ENCODE peak calls at places on chromosomes 5 and 9, in six cellular contexts. A is neural crest cell; D is heart left ventricle; P is A673; K is activated CD8-positive, alpha-beta T cell treated with anti-CD3 and anti-CD28 coated beads for 36 hours; X is IMR-90. W is an unnamed sample.

GRCh38 chr9:91117959-91118651 is 243.6 kb downstream of the AUH start:
- DNase-seq in A (peak; percentile 13), P (no peak), X (peak; percentile 82), D (peak; percentile 87), K (no peak), W (peak; percentile 61)

GRCh38 chr5:11166906-11167305 is 405.9 kb upstream of the DAP start:
- DNase-seq in K (no peak), D (no peak), A (no peak), P (no peak), X (no peak), W (no peak)

GRCh38 chr9:93305497-93306020 is 121.6 kb downstream of the WNK2 start:
- DNase-seq in K (no peak), A (no peak), D (no peak), X (no peak), P (no peak), W (no peak)

GRCh38 chr9:131856105-131856504 is 116.2 kb upstream of the RAPGEF1 start:
- DNase-seq in X (no peak), A (no peak), P (no peak), D (no peak), K (no peak), W (no peak)

GRCh38 chr5:179284751-179285191 is 60.5 kb downstream of the ADAMTS2 start:
- DNase-seq in P (no peak), D (no peak), K (no peak), X (peak; percentile 40), A (no peak), W (peak; percentile 11)

GRCh38 chr9:132409828-132410528 is at the start of gene CFAP77:
- DNase-seq in D (peak; percentile 27), P (peak; percentile 71), K (peak; percentile 55), A (peak; percentile 44), X (peak; percentile 39), W (peak; percentile 62)

GRCh38 chr5:35117960-35118359 is 70.2 kb upstream of the AGXT2 start:
- DNase-seq in D (no peak), X (peak; percentile 89), P (no peak), K (no peak), A (no peak), W (no peak)

GRCh38 chr5:122162100-122162499 is 32.8 kb downstream of the ZNF474 start:
- DNase-seq in K (no peak), X (peak; percentile 47), P (no peak), D (no peak), A (no peak), W (no peak)

GRCh38 chr5:150252489-150252888 is 37.1 kb downstream of the CAMK2A start:
- DNase-seq in X (no peak), D (no peak), P (no peak), K (no peak), A (no peak), W (no peak)

GRCh38 chr5:154618696-154619095 is 136.5 kb upstream of the LARP1 start:
- DNase-seq in K (no peak), X (no peak), A (no peak), P (no peak), D (no peak), W (no peak)

GRCh38 chr5:19987594-19988345 is at the start of gene CDH18:
- DNase-seq in D (no peak), A (peak; percentile 55), K (no peak), P (peak; percentile 40), X (peak; percentile 38), W (peak; percentile 79)

GRCh38 chr9:121156263-121156731 is 45.4 kb downstream of the RAB14 start:
- DNase-seq in K (peak; percentile 28), X (peak; percentile 90), A (no peak), P (no peak), D (no peak), W (no peak)

GRCh38 chr9:136839229-136840139 is 2.8 kb upstream of the AJM1 start:
- DNase-seq in P (no peak), D (no peak), X (no peak), K (no peak), A (no peak), W (no peak)

GRCh38 chr5:146877783-146878470 is 630 bp downstream of the PPP2R2B start:
- DNase-seq in D (no peak), K (peak; percentile 45), P (peak; percentile 9), A (peak; percentile 12), X (no peak), W (peak; percentile 62)

GRCh38 chr5:51475628-51476027 is 92.4 kb downstream of the ISL1 start:
- DNase-seq in K (no peak), X (no peak), D (no peak), P (no peak), A (no peak), W (no peak)

GRCh38 chr5:56050566-56051292 is 56.0 kb upstream of the IL6ST start:
- DNase-seq in D (no peak), A (no peak), K (no peak), P (no peak), X (no peak), W (no peak)

DNA sequence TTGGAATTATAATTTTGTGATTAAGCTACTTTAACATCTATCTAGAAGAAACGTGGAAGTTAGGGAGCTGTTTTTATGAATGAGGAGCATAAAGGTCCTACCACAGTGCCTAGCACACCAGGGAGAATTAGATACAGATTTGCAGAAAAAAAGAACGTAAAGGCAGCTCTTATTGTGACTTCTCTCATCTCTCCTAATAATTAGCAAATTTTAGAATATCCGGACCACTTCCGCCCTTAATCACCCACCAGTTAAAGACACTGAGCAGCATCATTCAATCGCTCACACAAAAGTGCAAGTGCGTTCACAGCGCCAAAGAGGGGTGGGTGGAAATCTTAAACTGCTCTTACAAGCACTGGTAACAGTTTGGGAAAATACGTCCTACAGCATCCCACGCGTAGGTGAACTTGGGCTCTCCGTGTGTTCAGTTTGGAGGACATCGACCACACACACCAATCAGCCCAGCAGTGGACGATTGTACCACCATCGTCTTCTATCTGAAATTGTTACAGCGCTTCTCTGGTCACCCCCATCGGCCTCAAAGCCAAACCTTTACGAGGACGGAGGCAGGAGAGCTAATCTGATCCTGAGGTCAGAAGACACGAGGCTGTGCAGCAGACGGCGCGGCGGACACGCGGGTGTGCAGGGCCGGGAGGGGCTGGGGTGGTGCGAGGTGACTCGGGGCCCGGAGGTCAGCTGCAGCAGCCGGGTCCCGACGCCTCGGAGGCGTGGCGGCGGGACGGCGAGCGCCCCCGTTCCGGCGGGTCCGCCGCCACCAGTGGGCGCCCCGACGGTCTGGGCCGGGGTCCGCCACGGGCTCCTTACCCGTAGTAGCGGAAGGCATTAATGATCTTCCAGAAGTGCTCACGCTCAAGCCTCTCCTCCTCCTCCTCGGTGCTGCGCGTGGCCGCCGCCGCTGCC is 646 bp downstream of the CARNMT1 start:
- DNase-seq in X (peak; percentile 45), D (peak; percentile 67), K (peak; percentile 66), P (peak; percentile 54), A (peak; percentile 3), W (peak; percentile 71)
- TF ChIP-seq CTCF in X (peak; percentile 33), D (no peak), K (peak; percentile 15), P (peak; percentile 2), A (no peak), W (no peak)

DNA sequence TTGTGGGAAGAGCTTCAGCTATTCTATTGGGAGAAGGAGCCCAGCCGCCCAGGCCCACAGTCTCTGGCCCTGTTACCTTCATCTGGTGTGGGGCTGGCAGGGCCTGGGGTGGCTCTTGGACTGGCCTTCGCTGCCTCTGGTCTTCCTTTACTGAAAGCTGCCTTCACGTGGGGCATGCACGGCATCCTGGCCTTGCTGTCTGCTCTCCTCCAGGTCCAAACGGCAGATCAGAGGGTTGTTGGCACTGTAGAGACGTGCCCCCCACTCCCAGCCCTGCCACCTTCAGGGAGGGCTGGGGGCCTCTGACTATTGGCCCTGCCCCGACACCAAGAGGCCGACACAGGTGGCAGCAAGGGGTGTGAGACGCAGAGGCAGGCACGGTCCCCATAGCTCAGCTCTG is 291.3 kb upstream of the IRX1 start:
- DNase-seq in K (no peak), D (no peak), A (no peak), X (no peak), P (no peak), W (no peak)
- TF ChIP-seq CTCF in K (no peak), D (no peak), A (no peak), X (no peak), P (no peak), W (no peak)

GRCh38 chr9:72204062-72204461 is 54.8 kb downstream of the GDA start:
- DNase-seq in K (no peak), D (no peak), X (no peak), A (no peak), P (no peak), W (no peak)

GRCh38 chr9:72200452-72200851 is 51.2 kb downstream of the GDA start:
- DNase-seq in A (no peak), D (no peak), K (no peak), P (no peak), X (no peak), W (no peak)

GRCh38 chr9:72205513-72205912 is 56.3 kb downstream of the GDA start:
- DNase-seq in D (no peak), X (no peak), A (no peak), P (no peak), K (no peak), W (no peak)

GRCh38 chr9:72207278-72207677 is 58.0 kb downstream of the GDA start:
- DNase-seq in X (no peak), A (no peak), K (no peak), P (no peak), D (no peak), W (no peak)

GRCh38 chr9:72203205-72203803 is 54.1 kb downstream of the GDA start:
- DNase-seq in K (peak; percentile 10), P (peak; percentile 67), X (peak; percentile 22), A (peak; percentile 20), D (no peak), W (no peak)
- TF ChIP-seq CTCF in K (peak; percentile 32), P (peak; percentile 76), X (peak; percentile 41), A (peak; percentile 67), D (no peak), W (peak; percentile 44)

DNA sequence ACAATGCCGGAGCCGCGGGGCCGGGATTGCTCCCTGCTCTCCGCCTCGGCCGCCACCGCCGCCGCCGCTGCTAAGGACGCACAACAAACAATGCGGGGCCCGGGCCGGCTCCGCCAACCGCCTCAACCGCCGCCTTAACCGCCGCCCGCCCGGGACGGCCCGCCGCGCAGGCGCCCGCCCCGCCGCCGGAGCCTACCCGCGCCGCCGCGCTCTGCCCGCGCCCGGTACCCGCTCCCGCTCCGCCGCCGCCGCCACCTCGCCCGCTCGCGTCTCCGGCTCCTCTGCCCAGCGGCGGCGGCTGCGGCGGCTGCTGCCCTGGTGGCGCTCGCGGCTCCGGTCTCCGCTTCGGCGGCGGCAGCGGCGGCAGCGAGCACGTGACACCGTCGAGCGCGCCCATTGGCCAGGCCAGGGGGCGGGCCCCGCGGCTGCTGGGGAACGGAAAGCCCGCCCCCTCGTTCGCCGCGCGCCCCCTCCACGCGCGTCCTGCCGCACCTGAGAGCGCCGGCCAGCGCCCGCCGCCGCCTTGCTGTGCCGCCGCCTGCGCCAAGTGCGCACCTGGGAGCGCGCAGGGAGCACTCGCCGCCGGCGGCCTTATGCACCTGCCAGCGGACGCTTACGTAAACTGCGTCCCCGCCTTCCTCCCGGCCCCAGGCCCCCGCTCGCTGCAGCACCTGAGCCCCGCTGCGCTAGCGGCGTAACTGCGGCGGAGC is at the start of gene STRBP:
- DNase-seq in X (peak; percentile 61), A (peak; percentile 81), K (peak; percentile 93), D (peak; percentile 92), P (peak; percentile 94), W (peak; percentile 94)
- TF ChIP-seq CTCF in X (peak; percentile 9), A (no peak), K (no peak), D (no peak), P (no peak), W (no peak)

GRCh38 chr5:176844706-176845391 is 34.5 kb downstream of the UNC5A start:
- DNase-seq in D (no peak), K (no peak), A (no peak), X (peak; percentile 16), P (peak; percentile 31), W (no peak)
- TF ChIP-seq CTCF in D (no peak), K (no peak), A (no peak), X (no peak), P (no peak), W (no peak)

W was measured in glutamatergic neuron.